ENCODE peak calls at places on chromosome 3, in four cellular contexts. V is foreskin fibroblast; W is GM10248; Y is stimulated activated naive B cell treated with anti-CD40 and anti-IgM and Interleukin-4, amounts not matched to agents 10 μg/mL and 1 μg/mL and 100 μg/mL, for 72 hours. P is an unnamed sample.

GRCh38 chr3:183478501-183478900 is 50.1 kb upstream of the MCF2L2 start:
- DNase-seq in V (no peak), W (no peak), Y (no peak), P (no peak)

GRCh38 chr3:172359231-172359630 is 89.0 kb downstream of the GHSR start:
- DNase-seq in V (no peak), W (no peak), Y (no peak), P (no peak)

GRCh38 chr3:3629911-3630310 is 169.3 kb upstream of the LRRN1 start:
- DNase-seq in V (peak), W (no peak), Y (no peak), P (no peak)

GRCh38 chr3:31721709-31722108 is 189.0 kb downstream of the STT3B start:
- DNase-seq in V (no peak), W (no peak), Y (no peak), P (no peak)

GRCh38 chr3:24344784-24345439 is 149.7 kb downstream of the THRB start:
- DNase-seq in V (no peak), W (no peak), Y (no peak), P (no peak)

GRCh38 chr3:11530153-11530721 is 113.5 kb downstream of the VGLL4 start:
- DNase-seq in V (peak), W (no peak), Y (no peak), P (no peak)

GRCh38 chr3:149809694-149810093 is 3.3 kb upstream of the RNF13 start:
- DNase-seq in V (no peak), W (no peak), Y (no peak), P (no peak)

GRCh38 chr3:149375164-149375823 is 2.2 kb downstream of the TM4SF1 start:
- DNase-seq in V (no peak), W (no peak), Y (no peak), P (no peak)

GRCh38 chr3:87468938-87469337 is 192.6 kb upstream of the POU1F1 start:
- DNase-seq in V (peak), W (no peak), Y (no peak), P (no peak)

GRCh38 chr3:10744098-10744465 is 71.9 kb upstream of the SLC6A11 start:
- DNase-seq in V (no peak), W (no peak), Y (no peak), P (no peak)

GRCh38 chr3:44060164-44060563 is 181.5 kb upstream of the TOPAZ1 start:
- DNase-seq in V (no peak), W (no peak), Y (no peak), P (no peak)

GRCh38 chr3:99669879-99670555 is 31.6 kb downstream of the COL8A1 start:
- DNase-seq in V (no peak), W (no peak), Y (no peak), P (no peak)

GRCh38 chr3:195820901-195821300 is 9.2 kb upstream of the MUC4 start:
- DNase-seq in V (no peak), W (no peak), Y (no peak), P (no peak)

GRCh38 chr3:107216229-107216628 is 161.0 kb upstream of the CCDC54 start:
- DNase-seq in V (no peak), W (no peak), Y (no peak), P (no peak)

GRCh38 chr3:10725067-10725466 is 91.0 kb upstream of the SLC6A11 start:
- DNase-seq in V (no peak), W (no peak), Y (no peak), P (no peak)

GRCh38 chr3:154228561-154229216 is 95.6 kb downstream of the DHX36 start:
- DNase-seq in V (no peak), W (no peak), Y (no peak), P (no peak)

GRCh38 chr3:197305854-197306253 is 7.4 kb upstream of the DLG1 start:
- DNase-seq in V (peak), W (peak), Y (no peak), P (peak)

GRCh38 chr3:8183627-8184026 is 318.0 kb upstream of the LMCD1 start:
- DNase-seq in V (no peak), W (no peak), Y (no peak), P (no peak)

GRCh38 chr3:185308126-185308754 is 54.4 kb upstream of the EHHADH start:
- DNase-seq in V (peak), W (peak), Y (peak), P (no peak)